ENCODE peak calls at places on chromosomes 11 and 22, in nine cellular contexts. One of them, this sample, is unnamed.

GRCh38 chr11:75518771-75519653 is 6.7 kb downstream of the GDPD5 start:
- DNase-seq in GM12865: no peak
- DNase-seq in IMR-90: no peak
- DNase-seq in colonic mucosa: no peak
- DNase-seq in neural progenitor cell: peak
- DNase-seq in epithelial cell of esophagus: no peak
- DNase-seq in A549: no peak
- DNase-seq in dorsolateral prefrontal cortex: peak
- DNase-seq in heart right ventricle: no peak
- DNase-seq in this sample: no peak

GRCh38 chr11:9951714-9952275 is 287.9 kb downstream of the SWAP70 start:
- DNase-seq in GM12865: no peak
- DNase-seq in IMR-90: no peak
- DNase-seq in colonic mucosa: no peak
- DNase-seq in neural progenitor cell: no peak
- DNase-seq in epithelial cell of esophagus: no peak
- DNase-seq in A549: no peak
- DNase-seq in dorsolateral prefrontal cortex: no peak
- DNase-seq in heart right ventricle: no peak
- DNase-seq in this sample: no peak

GRCh38 chr11:117458275-117459120 is 130.8 kb downstream of the CEP164 start:
- DNase-seq in GM12865: peak
- DNase-seq in IMR-90: no peak
- DNase-seq in colonic mucosa: no peak
- DNase-seq in neural progenitor cell: no peak
- DNase-seq in epithelial cell of esophagus: peak
- DNase-seq in A549: no peak
- DNase-seq in dorsolateral prefrontal cortex: peak
- DNase-seq in heart right ventricle: no peak
- DNase-seq in this sample: no peak

GRCh38 chr22:42560381-42560780 is 6.6 kb downstream of the SERHL2 start:
- DNase-seq in GM12865: no peak
- DNase-seq in IMR-90: no peak
- DNase-seq in colonic mucosa: no peak
- DNase-seq in neural progenitor cell: no peak
- DNase-seq in epithelial cell of esophagus: no peak
- DNase-seq in A549: no peak
- DNase-seq in dorsolateral prefrontal cortex: no peak
- DNase-seq in heart right ventricle: no peak
- DNase-seq in this sample: no peak

GRCh38 chr11:27963370-27963769 is 144.6 kb downstream of the KIF18A start:
- DNase-seq in GM12865: no peak
- DNase-seq in IMR-90: no peak
- DNase-seq in colonic mucosa: no peak
- DNase-seq in neural progenitor cell: no peak
- DNase-seq in epithelial cell of esophagus: no peak
- DNase-seq in A549: no peak
- DNase-seq in dorsolateral prefrontal cortex: no peak
- DNase-seq in heart right ventricle: no peak
- DNase-seq in this sample: no peak

GRCh38 chr11:17272823-17273222 is 3.7 kb upstream of the NUCB2 start:
- DNase-seq in GM12865: no peak
- DNase-seq in IMR-90: no peak
- DNase-seq in colonic mucosa: no peak
- DNase-seq in neural progenitor cell: no peak
- DNase-seq in epithelial cell of esophagus: peak
- DNase-seq in A549: no peak
- DNase-seq in dorsolateral prefrontal cortex: no peak
- DNase-seq in heart right ventricle: no peak
- DNase-seq in this sample: peak

GRCh38 chr11:66080055-66080817 is 10.2 kb downstream of the PACS1 start:
- DNase-seq in GM12865: no peak
- DNase-seq in IMR-90: peak
- DNase-seq in colonic mucosa: peak
- DNase-seq in neural progenitor cell: no peak
- DNase-seq in epithelial cell of esophagus: peak
- DNase-seq in A549: peak
- DNase-seq in dorsolateral prefrontal cortex: no peak
- DNase-seq in heart right ventricle: no peak
- DNase-seq in this sample: peak

GRCh38 chr11:23288001-23288783 is 427.9 kb upstream of the CCDC179 start:
- DNase-seq in GM12865: no peak
- DNase-seq in IMR-90: peak
- DNase-seq in colonic mucosa: no peak
- DNase-seq in neural progenitor cell: no peak
- DNase-seq in epithelial cell of esophagus: peak
- DNase-seq in A549: no peak
- DNase-seq in dorsolateral prefrontal cortex: no peak
- DNase-seq in heart right ventricle: no peak
- DNase-seq in this sample: peak

GRCh38 chr11:118895093-118896039 is 11.7 kb downstream of the CXCR5 start:
- DNase-seq in GM12865: peak
- DNase-seq in IMR-90: no peak
- DNase-seq in colonic mucosa: no peak
- DNase-seq in neural progenitor cell: no peak
- DNase-seq in epithelial cell of esophagus: no peak
- DNase-seq in A549: no peak
- DNase-seq in dorsolateral prefrontal cortex: no peak
- DNase-seq in heart right ventricle: no peak
- DNase-seq in this sample: no peak

GRCh38 chr22:50248192-50249084 is 2.6 kb downstream of the HDAC10 start:
- DNase-seq in GM12865: no peak
- DNase-seq in IMR-90: no peak
- DNase-seq in colonic mucosa: no peak
- DNase-seq in neural progenitor cell: no peak
- DNase-seq in epithelial cell of esophagus: no peak
- DNase-seq in A549: no peak
- DNase-seq in dorsolateral prefrontal cortex: no peak
- DNase-seq in heart right ventricle: no peak
- DNase-seq in this sample: no peak

GRCh38 chr22:50250555-50251471 is at the start of gene HDAC10:
- DNase-seq in GM12865: peak
- DNase-seq in IMR-90: peak
- DNase-seq in colonic mucosa: peak
- DNase-seq in neural progenitor cell: peak
- DNase-seq in epithelial cell of esophagus: peak
- DNase-seq in A549: no peak
- DNase-seq in dorsolateral prefrontal cortex: no peak
- DNase-seq in heart right ventricle: peak
- DNase-seq in this sample: peak

GRCh38 chr22:50247748-50248147 is 2.9 kb upstream of the TUBGCP6 start:
- DNase-seq in GM12865: peak
- DNase-seq in IMR-90: peak
- DNase-seq in colonic mucosa: peak
- DNase-seq in neural progenitor cell: peak
- DNase-seq in epithelial cell of esophagus: peak
- DNase-seq in A549: no peak
- DNase-seq in dorsolateral prefrontal cortex: no peak
- DNase-seq in heart right ventricle: no peak
- DNase-seq in this sample: no peak

GRCh38 chr22:50250249-50250554 is 863 bp downstream of the HDAC10 start:
- DNase-seq in GM12865: no peak
- DNase-seq in IMR-90: no peak
- DNase-seq in colonic mucosa: no peak
- DNase-seq in neural progenitor cell: no peak
- DNase-seq in epithelial cell of esophagus: no peak
- DNase-seq in A549: no peak
- DNase-seq in dorsolateral prefrontal cortex: no peak
- DNase-seq in heart right ventricle: no peak
- DNase-seq in this sample: no peak

GRCh38 chr22:50249382-50250248 is 1.4 kb downstream of the HDAC10 start:
- DNase-seq in GM12865: no peak
- DNase-seq in IMR-90: no peak
- DNase-seq in colonic mucosa: no peak
- DNase-seq in neural progenitor cell: no peak
- DNase-seq in epithelial cell of esophagus: no peak
- DNase-seq in A549: no peak
- DNase-seq in dorsolateral prefrontal cortex: no peak
- DNase-seq in heart right ventricle: no peak
- DNase-seq in this sample: no peak
- H3K4me3 ChIP-seq in GM12865: peak
- H3K4me3 ChIP-seq in IMR-90: no peak
- H3K4me3 ChIP-seq in colonic mucosa: peak
- H3K4me3 ChIP-seq in neural progenitor cell: no peak
- H3K4me3 ChIP-seq in epithelial cell of esophagus: no peak
- H3K4me3 ChIP-seq in A549: no peak
- H3K4me3 ChIP-seq in dorsolateral prefrontal cortex: peak
- H3K4me3 ChIP-seq in heart right ventricle: peak
- H3K4me3 ChIP-seq in this sample: peak

GRCh38 chr11:120626791-120627190 is 115.2 kb downstream of the GRIK4 start:
- DNase-seq in GM12865: no peak
- DNase-seq in IMR-90: no peak
- DNase-seq in colonic mucosa: no peak
- DNase-seq in neural progenitor cell: no peak
- DNase-seq in epithelial cell of esophagus: no peak
- DNase-seq in A549: no peak
- DNase-seq in dorsolateral prefrontal cortex: no peak
- DNase-seq in heart right ventricle: no peak
- DNase-seq in this sample: no peak

GRCh38 chr11:120618399-120618798 is 106.9 kb downstream of the GRIK4 start:
- DNase-seq in GM12865: no peak
- DNase-seq in IMR-90: no peak
- DNase-seq in colonic mucosa: no peak
- DNase-seq in neural progenitor cell: no peak
- DNase-seq in epithelial cell of esophagus: no peak
- DNase-seq in A549: no peak
- DNase-seq in dorsolateral prefrontal cortex: no peak
- DNase-seq in heart right ventricle: no peak
- DNase-seq in this sample: no peak

GRCh38 chr11:120627535-120628163 is 116.1 kb downstream of the GRIK4 start:
- DNase-seq in GM12865: no peak
- DNase-seq in IMR-90: no peak
- DNase-seq in colonic mucosa: no peak
- DNase-seq in neural progenitor cell: no peak
- DNase-seq in epithelial cell of esophagus: no peak
- DNase-seq in A549: no peak
- DNase-seq in dorsolateral prefrontal cortex: no peak
- DNase-seq in heart right ventricle: no peak
- DNase-seq in this sample: no peak

GRCh38 chr11:120625565-120625964 is 114.0 kb downstream of the GRIK4 start:
- DNase-seq in GM12865: no peak
- DNase-seq in IMR-90: no peak
- DNase-seq in colonic mucosa: no peak
- DNase-seq in neural progenitor cell: no peak
- DNase-seq in epithelial cell of esophagus: no peak
- DNase-seq in A549: no peak
- DNase-seq in dorsolateral prefrontal cortex: no peak
- DNase-seq in heart right ventricle: no peak
- DNase-seq in this sample: no peak

DNA sequence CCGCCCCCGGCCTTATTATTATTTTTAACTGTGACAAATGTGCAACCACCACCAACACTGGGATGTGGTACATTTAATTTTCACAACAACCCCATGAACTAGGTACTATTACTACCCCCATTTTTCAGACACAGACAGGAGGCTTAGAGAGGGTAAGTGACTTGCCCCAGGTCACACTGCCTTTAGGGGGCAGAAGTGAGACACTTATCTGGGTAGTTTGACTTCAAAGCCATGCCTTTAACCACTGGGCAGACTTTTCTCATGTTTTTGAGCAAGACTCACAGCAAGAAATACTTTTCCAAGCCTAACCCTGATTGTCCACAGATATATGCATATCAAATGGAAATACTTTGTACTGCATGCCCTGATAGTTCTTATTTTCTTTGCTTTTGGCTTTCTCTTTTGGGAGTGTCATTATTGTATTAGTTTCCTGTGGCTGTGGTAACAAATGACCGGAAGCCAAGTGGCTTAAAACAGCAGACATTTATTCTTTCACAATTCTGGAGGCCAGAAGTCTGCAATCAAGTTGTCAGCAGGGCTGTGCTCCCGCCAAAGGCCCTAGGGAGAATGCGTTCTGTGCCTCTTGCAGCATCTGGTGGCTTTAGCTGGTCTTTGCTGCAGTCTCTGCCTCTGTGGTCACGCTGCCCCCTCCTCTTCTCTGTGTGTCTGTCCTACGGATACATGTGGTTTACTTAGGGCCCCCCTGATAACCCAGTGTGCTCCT is 110.8 kb downstream of the GRIK4 start:
- DNase-seq in GM12865: peak
- DNase-seq in IMR-90: no peak
- DNase-seq in colonic mucosa: no peak
- DNase-seq in neural progenitor cell: no peak
- DNase-seq in epithelial cell of esophagus: no peak
- DNase-seq in A549: no peak
- DNase-seq in dorsolateral prefrontal cortex: no peak
- DNase-seq in heart right ventricle: no peak
- DNase-seq in this sample: no peak
- TF ChIP-seq CTCF in GM12865: peak
- TF ChIP-seq CTCF in IMR-90: no peak
- TF ChIP-seq CTCF in colonic mucosa: no peak
- TF ChIP-seq CTCF in neural progenitor cell: peak
- TF ChIP-seq CTCF in epithelial cell of esophagus: peak
- TF ChIP-seq CTCF in A549: no peak
- TF ChIP-seq CTCF in dorsolateral prefrontal cortex: no peak
- TF ChIP-seq CTCF in heart right ventricle: no peak
- TF ChIP-seq CTCF in this sample: no peak

GRCh38 chr22:31269892-31270574 is 22.3 kb downstream of the PIK3IP1 start:
- DNase-seq in GM12865: no peak
- DNase-seq in IMR-90: no peak
- DNase-seq in colonic mucosa: no peak
- DNase-seq in neural progenitor cell: no peak
- DNase-seq in epithelial cell of esophagus: no peak
- DNase-seq in A549: no peak
- DNase-seq in dorsolateral prefrontal cortex: no peak
- DNase-seq in heart right ventricle: no peak
- DNase-seq in this sample: no peak
- H3K4me3 ChIP-seq in GM12865: no peak
- H3K4me3 ChIP-seq in IMR-90: no peak
- H3K4me3 ChIP-seq in colonic mucosa: no peak
- H3K4me3 ChIP-seq in neural progenitor cell: no peak
- H3K4me3 ChIP-seq in epithelial cell of esophagus: no peak
- H3K4me3 ChIP-seq in A549: no peak
- H3K4me3 ChIP-seq in dorsolateral prefrontal cortex: no peak
- H3K4me3 ChIP-seq in heart right ventricle: no peak
- H3K4me3 ChIP-seq in this sample: no peak

DNA sequence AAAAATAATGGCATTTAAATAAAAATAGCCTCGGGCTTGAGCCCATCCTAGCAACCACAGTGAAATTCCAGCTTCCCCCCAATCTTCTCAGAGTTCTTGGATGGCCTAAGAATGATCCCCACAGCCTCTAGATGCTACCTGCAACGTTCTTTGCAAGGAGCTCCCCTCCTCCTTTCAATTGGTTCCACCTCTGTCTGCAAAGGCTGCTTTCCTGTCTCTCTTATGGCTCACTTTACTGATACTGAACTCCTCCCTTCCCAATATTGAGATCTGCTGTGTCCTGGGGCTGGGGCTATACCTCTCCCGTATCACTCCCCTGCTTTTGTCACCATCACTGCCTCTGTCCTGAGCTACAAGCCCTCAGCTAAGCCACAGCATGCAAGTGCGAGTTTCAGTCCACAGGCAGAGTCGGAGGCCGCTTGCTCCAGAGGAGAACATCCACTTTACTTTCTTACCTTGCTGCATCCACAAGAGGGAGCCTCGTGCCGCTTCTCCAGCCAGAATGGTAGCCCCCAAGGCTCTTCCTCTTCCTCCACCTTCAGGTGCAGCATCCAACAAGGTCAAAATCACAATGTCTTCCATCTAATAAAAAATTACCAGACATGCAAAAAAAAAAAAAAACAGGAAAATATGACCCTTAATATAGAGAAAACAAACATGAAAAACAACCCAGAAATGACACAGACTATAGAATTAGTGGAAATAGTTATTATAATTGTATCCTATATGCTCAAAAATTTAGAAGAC is 48.6 kb upstream of the TMEM45B start:
- DNase-seq in GM12865: peak
- DNase-seq in IMR-90: peak
- DNase-seq in colonic mucosa: peak
- DNase-seq in neural progenitor cell: peak
- DNase-seq in epithelial cell of esophagus: peak
- DNase-seq in A549: no peak
- DNase-seq in dorsolateral prefrontal cortex: no peak
- DNase-seq in heart right ventricle: no peak
- DNase-seq in this sample: no peak
- TF ChIP-seq CTCF in GM12865: peak
- TF ChIP-seq CTCF in IMR-90: peak
- TF ChIP-seq CTCF in colonic mucosa: peak
- TF ChIP-seq CTCF in neural progenitor cell: peak
- TF ChIP-seq CTCF in epithelial cell of esophagus: peak
- TF ChIP-seq CTCF in A549: peak
- TF ChIP-seq CTCF in dorsolateral prefrontal cortex: no peak
- TF ChIP-seq CTCF in heart right ventricle: peak
- TF ChIP-seq CTCF in this sample: peak